ENCODE peak calls at places on chromosomes 16 and 17, in six cellular contexts. W is NAMALWA, P is occipital lobe, H is NCI-H1092, I is lower lobe of right lung, E is Daoy. T is an unnamed sample.

GRCh38 chr16:56354746-56355145 is 70.6 kb downstream of the AMFR start:
- DNase-seq in I (no peak), W (no peak), E (no peak), H (no peak), P (no peak), T (no peak)

GRCh38 chr17:81635431-81635830 is 1.5 kb downstream of the NPLOC4 start:
- DNase-seq in P (no peak), W (no peak), E (no peak), I (no peak), H (no peak), T (peak; percentile 70)

GRCh38 chr16:57775661-57776469 is 26.4 kb downstream of the KIFC3 start:
- DNase-seq in E (peak; percentile 27), H (peak; percentile 28), W (peak; percentile 26), I (no peak), P (no peak), T (peak; percentile 12)

GRCh38 chr16:88721815-88722755 is 15.8 kb downstream of the CTU2 start:
- DNase-seq in E (no peak), P (no peak), W (no peak), H (no peak), I (no peak), T (no peak)

GRCh38 chr17:43584666-43585102 is 38.5 kb upstream of the ETV4 start:
- DNase-seq in P (no peak), W (no peak), E (no peak), I (no peak), H (no peak), T (peak; percentile 92)

GRCh38 chr16:19713697-19714096 is 4.3 kb downstream of the KNOP1 start:
- DNase-seq in H (no peak), P (no peak), W (no peak), I (no peak), E (no peak), T (no peak)

GRCh38 chr17:50176559-50177471 is 11.0 kb downstream of the SGCA start:
- DNase-seq in I (no peak), H (no peak), E (peak; percentile 41), P (no peak), W (no peak), T (no peak)

GRCh38 chr17:68197091-68197996 is 50.5 kb upstream of the AMZ2 start:
- DNase-seq in E (no peak), P (no peak), H (no peak), I (no peak), W (peak; percentile 43), T (peak; percentile 43)

GRCh38 chr17:40901981-40902862 is 17.2 kb upstream of the KRT20 start:
- DNase-seq in W (no peak), I (no peak), H (no peak), E (peak; percentile 52), P (no peak), T (peak; percentile 82)

GRCh38 chr17:81020767-81021497 is 14.0 kb upstream of the BAIAP2 start:
- DNase-seq in H (peak; percentile 76), I (peak; percentile 83), E (peak; percentile 92), P (no peak), W (no peak), T (no peak)

GRCh38 chr16:54447606-54448440 is 161.2 kb upstream of the IRX3 start:
- DNase-seq in E (peak; percentile 89), I (no peak), P (no peak), W (no peak), H (no peak), T (peak; percentile 44)

GRCh38 chr16:84614914-84615813 is 2.7 kb downstream of the COTL1 start:
- DNase-seq in E (no peak), P (no peak), W (no peak), H (no peak), I (no peak), T (no peak)

GRCh38 chr17:83055911-83056582 is 23.4 kb upstream of the METRNL start:
- DNase-seq in E (peak; percentile 79), I (no peak), W (no peak), H (no peak), P (no peak), T (peak; percentile 11)

T was measured in trophoblast cell.